ENCODE peak calls at places on chromosomes 7 and 10, in nine cellular contexts. J is cardiac fibroblast, T is choroid plexus epithelial cell, P is body of pancreas, D is fibroblast of mammary gland, O is astrocyte of the spinal cord, L is breast epithelium, F is lower leg skin, Q is A549. V is an unnamed sample.

GRCh38 chr10:65430979-65431378 is 1494.9 kb upstream of the LRRTM3 start:
- DNase-seq in J (no peak), T (no peak), P (no peak), D (no peak), O (no peak), L (no peak), F (no peak), Q (no peak), V (no peak)

GRCh38 chr7:18961997-18962396 is 155.4 kb downstream of the TWIST1 start:
- DNase-seq in J (peak), T (peak), P (no peak), D (peak), O (peak), L (no peak), F (no peak), Q (no peak), V (peak)

GRCh38 chr10:114631090-114631677 is 26.9 kb downstream of the ABLIM1 start:
- DNase-seq in J (no peak), T (no peak), P (no peak), D (no peak), O (no peak), L (no peak), F (no peak), Q (no peak), V (no peak)

GRCh38 chr10:116683061-116683601 is 59.2 kb downstream of the HSPA12A start:
- DNase-seq in J (no peak), T (no peak), P (no peak), D (no peak), O (no peak), L (no peak), F (no peak), Q (no peak), V (no peak)

GRCh38 chr7:43199333-43199732 is 86.9 kb downstream of the HECW1 start:
- DNase-seq in J (peak), T (peak), P (no peak), D (peak), O (peak), L (no peak), F (no peak), Q (no peak), V (no peak)

GRCh38 chr7:156943091-156944041 is 6.1 kb upstream of the NOM1 start:
- DNase-seq in J (no peak), T (no peak), P (peak), D (no peak), O (no peak), L (no peak), F (no peak), Q (no peak), V (no peak)

GRCh38 chr7:43058271-43059066 is 54.0 kb upstream of the HECW1 start:
- DNase-seq in J (no peak), T (no peak), P (no peak), D (no peak), O (no peak), L (no peak), F (no peak), Q (no peak), V (no peak)

GRCh38 chr10:42982886-42983594 is 93.8 kb upstream of the RET start:
- DNase-seq in J (no peak), T (no peak), P (no peak), D (no peak), O (no peak), L (no peak), F (no peak), Q (no peak), V (no peak)

GRCh38 chr10:15817407-15818046 is 42.8 kb downstream of the MINDY3 start:
- DNase-seq in J (no peak), T (peak), P (no peak), D (no peak), O (no peak), L (no peak), F (no peak), Q (no peak), V (peak)

GRCh38 chr7:155865830-155866545 is 53.7 kb upstream of the SHH start:
- DNase-seq in J (no peak), T (no peak), P (peak), D (no peak), O (no peak), L (peak), F (no peak), Q (no peak), V (no peak)

GRCh38 chr7:53656881-53657280 is 621.4 kb downstream of the POM121L12 start:
- DNase-seq in J (no peak), T (no peak), P (no peak), D (no peak), O (no peak), L (no peak), F (no peak), Q (no peak), V (no peak)

GRCh38 chr7:47331179-47331565 is 250.7 kb downstream of the TNS3 start:
- DNase-seq in J (no peak), T (no peak), P (no peak), D (no peak), O (no peak), L (peak), F (no peak), Q (no peak), V (no peak)

GRCh38 chr10:74799840-74800239 is 26.6 kb upstream of the KAT6B start:
- DNase-seq in J (peak), T (peak), P (no peak), D (peak), O (peak), L (no peak), F (no peak), Q (no peak), V (peak)

GRCh38 chr7:36895112-36895511 is 170.8 kb upstream of the AOAH start:
- DNase-seq in J (no peak), T (no peak), P (no peak), D (no peak), O (peak), L (no peak), F (no peak), Q (no peak), V (no peak)

GRCh38 chr10:23994459-23995046 is 214.4 kb upstream of the KIAA1217 start:
- DNase-seq in J (peak), T (peak), P (peak), D (peak), O (peak), L (peak), F (peak), Q (peak), V (peak)

GRCh38 chr7:157568785-157569584 is 232.2 kb downstream of the DNAJB6 start:
- DNase-seq in J (peak), T (peak), P (peak), D (peak), O (peak), L (peak), F (peak), Q (no peak), V (no peak)

GRCh38 chr7:93036807-93037206 is 81.0 kb downstream of the SAMD9 start:
- DNase-seq in J (no peak), T (no peak), P (no peak), D (no peak), O (no peak), L (no peak), F (no peak), Q (no peak), V (no peak)

GRCh38 chr7:85135931-85136330 is 50.9 kb downstream of the SEMA3D start:
- DNase-seq in J (peak), T (peak), P (no peak), D (peak), O (peak), L (no peak), F (no peak), Q (no peak), V (peak)

GRCh38 chr7:103432713-103433112 is 13.3 kb downstream of the SLC26A5 start:
- DNase-seq in J (no peak), T (no peak), P (no peak), D (peak), O (no peak), L (no peak), F (no peak), Q (no peak), V (no peak)

GRCh38 chr10:114541081-114541833 is 116.8 kb downstream of the ABLIM1 start:
- DNase-seq in J (peak), T (peak), P (peak), D (peak), O (peak), L (peak), F (peak), Q (no peak), V (peak)

GRCh38 chr10:84540022-84540616 is 211.7 kb downstream of the CCSER2 start:
- DNase-seq in J (peak), T (peak), P (no peak), D (peak), O (peak), L (no peak), F (no peak), Q (peak), V (peak)

GRCh38 chr10:65769828-65770227 is 1156.0 kb upstream of the LRRTM3 start:
- DNase-seq in J (no peak), T (no peak), P (no peak), D (no peak), O (peak), L (no peak), F (no peak), Q (no peak), V (no peak)

GRCh38 chr7:90432752-90433151 is 29.5 kb downstream of the CLDN12 start:
- DNase-seq in J (no peak), T (no peak), P (no peak), D (no peak), O (no peak), L (no peak), F (no peak), Q (no peak), V (no peak)

GRCh38 chr10:103396067-103396788 is at the start of the genes ATP5MK and PDCD11:
- DNase-seq in J (peak), T (peak), P (peak), D (peak), O (peak), L (peak), F (peak), Q (peak), V (peak)
- TF ChIP-seq CTCF in J (peak), T (peak), P (no peak), D (no peak), O (peak), L (no peak), F (no peak), Q (no peak), V (peak)

DNA sequence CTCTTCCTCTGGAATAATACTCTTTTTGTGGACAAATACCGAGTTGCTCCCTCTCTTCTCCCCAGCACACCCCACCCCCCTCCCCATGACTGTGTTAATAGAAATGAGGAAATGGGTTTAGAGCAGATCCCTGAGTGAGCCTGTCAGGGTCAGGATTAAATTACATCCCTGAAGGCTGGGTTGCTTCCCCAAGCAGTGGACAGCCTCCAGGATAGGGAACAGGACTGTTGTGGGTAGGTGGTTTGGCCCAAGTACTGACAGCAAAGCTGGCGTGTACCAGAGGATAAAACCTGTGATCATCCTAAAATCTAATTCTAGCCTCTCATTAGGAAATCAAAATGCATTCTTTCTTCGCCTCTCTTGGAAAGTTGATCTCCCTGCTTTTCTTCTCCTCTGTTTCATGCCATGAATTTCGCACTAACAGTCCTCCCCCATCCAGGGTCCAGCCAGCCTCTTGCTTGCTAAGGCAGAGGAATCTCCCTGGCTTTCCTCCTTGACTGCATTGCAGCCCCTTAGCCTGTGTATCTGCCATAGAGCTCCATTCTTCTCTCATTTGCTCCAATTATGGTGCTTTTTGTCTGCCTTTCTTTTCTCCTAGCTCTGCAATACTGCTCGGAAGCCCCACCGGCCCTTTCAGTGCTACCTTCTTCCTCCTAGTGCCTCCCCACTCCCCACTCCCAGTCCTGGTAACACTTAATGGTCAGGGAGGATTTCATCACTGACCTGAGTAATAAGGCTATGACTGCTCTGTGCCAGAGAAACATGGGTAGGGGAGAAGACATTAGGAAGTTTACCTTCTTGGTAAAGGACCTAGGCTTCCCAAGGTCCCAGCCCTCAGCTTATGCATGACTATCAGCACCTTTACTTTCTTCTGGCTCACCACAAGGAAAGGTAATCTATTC is 8.4 kb downstream of the LRRC4 start:
- DNase-seq in J (peak), T (peak), P (no peak), D (peak), O (peak), L (peak), F (no peak), Q (no peak), V (peak)
- H3K4me3 ChIP-seq in J (no peak), T (no peak), P (no peak), D (no peak), O (no peak), L (no peak), F (no peak), Q (no peak), V (no peak)

DNA sequence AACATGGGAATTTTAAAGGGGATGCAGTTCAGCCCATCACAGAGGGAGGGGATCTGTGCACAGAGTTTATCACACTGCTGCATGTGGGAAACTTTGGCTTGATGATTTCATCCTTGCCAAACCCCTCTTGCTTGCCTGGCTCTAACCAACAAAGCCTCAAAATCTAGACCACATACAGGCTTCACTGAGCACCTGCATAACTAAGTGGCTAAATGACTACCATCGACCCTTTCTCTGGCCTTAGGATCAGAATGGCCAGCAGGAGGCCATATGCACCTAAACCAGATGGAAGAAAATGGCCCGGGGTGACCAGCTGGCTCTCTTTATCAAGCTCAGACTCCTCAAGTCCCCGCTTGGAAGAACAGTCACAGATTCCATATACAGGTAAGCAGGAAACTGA is 15.6 kb upstream of the ZNF25 start:
- DNase-seq in J (peak), T (no peak), P (no peak), D (no peak), O (no peak), L (no peak), F (no peak), Q (no peak), V (no peak)
- TF ChIP-seq CTCF in J (no peak), T (peak), P (no peak), D (no peak), O (no peak), L (no peak), F (no peak), Q (no peak), V (peak)

GRCh38 chr7:74305987-74306736 is 17.0 kb downstream of the CLIP2 start:
- DNase-seq in J (no peak), T (no peak), P (no peak), D (no peak), O (no peak), L (no peak), F (no peak), Q (no peak), V (no peak)
- H3K4me3 ChIP-seq in J (no peak), T (no peak), P (no peak), D (no peak), O (no peak), L (peak), F (no peak), Q (no peak), V (no peak)

V was measured in fibroblast of the aortic adventitia.